ENCODE peak calls at places on chromosomes 13 and 19, in eight cellular contexts. H is esophagus muscularis mucosa, V is GM12878, K is body of pancreas, G is stomach, B is HepG2, I is NB4, P is lower leg skin. N is an unnamed sample.

GRCh38 chr13:99436013-99436412 is 65.3 kb upstream of the TM9SF2 start:
- DNase-seq in H (no peak), V (no peak), K (no peak), G (no peak), B (peak), I (no peak), P (no peak), N (no peak)

GRCh38 chr13:107518292-107518691 is 697.0 kb downstream of the LIG4 start:
- DNase-seq in H (no peak), V (no peak), K (no peak), G (no peak), B (no peak), I (peak), P (no peak), N (no peak)

GRCh38 chr13:45361596-45362206 is 20.7 kb upstream of the TPT1 start:
- DNase-seq in H (no peak), V (no peak), K (no peak), G (no peak), B (no peak), I (no peak), P (no peak), N (no peak)

GRCh38 chr13:40624338-40624737 is 42.1 kb downstream of the FOXO1 start:
- DNase-seq in H (peak), V (no peak), K (no peak), G (no peak), B (no peak), I (no peak), P (no peak), N (no peak)

GRCh38 chr13:73998631-73999030 is 135.6 kb downstream of the KLF12 start:
- DNase-seq in H (no peak), V (no peak), K (no peak), G (no peak), B (no peak), I (no peak), P (no peak), N (no peak)

GRCh38 chr13:109783815-109784589 is 2.4 kb downstream of the IRS2 start:
- DNase-seq in H (peak), V (no peak), K (no peak), G (no peak), B (no peak), I (peak), P (peak), N (no peak)

GRCh38 chr13:32284927-32285632 is 30.1 kb downstream of the ZAR1L start:
- DNase-seq in H (no peak), V (no peak), K (peak), G (peak), B (peak), I (no peak), P (no peak), N (no peak)

GRCh38 chr13:97367016-97367415 is 67.0 kb upstream of the RAP2A start:
- DNase-seq in H (no peak), V (no peak), K (no peak), G (no peak), B (no peak), I (peak), P (no peak), N (peak)

GRCh38 chr13:101728615-101729014 is 276.1 kb downstream of the ITGBL1 start:
- DNase-seq in H (no peak), V (no peak), K (no peak), G (no peak), B (no peak), I (no peak), P (no peak), N (no peak)

GRCh38 chr13:106318941-106319411 is 216.5 kb downstream of the EFNB2 start:
- DNase-seq in H (no peak), V (no peak), K (no peak), G (no peak), B (no peak), I (peak), P (no peak), N (peak)

GRCh38 chr19:46040952-46041500 is at the start of gene IGFL4:
- DNase-seq in H (no peak), V (no peak), K (no peak), G (no peak), B (no peak), I (no peak), P (no peak), N (no peak)

GRCh38 chr13:85411608-85412007 is 387.6 kb downstream of the SLITRK6 start:
- DNase-seq in H (no peak), V (no peak), K (no peak), G (no peak), B (no peak), I (no peak), P (no peak), N (no peak)

GRCh38 chr13:85406269-85406975 is 392.8 kb downstream of the SLITRK6 start:
- DNase-seq in H (no peak), V (no peak), K (no peak), G (no peak), B (no peak), I (no peak), P (no peak), N (no peak)

GRCh38 chr13:85405316-85405897 is 393.8 kb downstream of the SLITRK6 start:
- DNase-seq in H (no peak), V (no peak), K (no peak), G (no peak), B (no peak), I (no peak), P (no peak), N (no peak)

GRCh38 chr13:85412448-85412847 is 386.8 kb downstream of the SLITRK6 start:
- DNase-seq in H (no peak), V (no peak), K (no peak), G (no peak), B (no peak), I (no peak), P (no peak), N (no peak)

GRCh38 chr13:85408415-85408814 is 390.8 kb downstream of the SLITRK6 start:
- DNase-seq in H (no peak), V (no peak), K (no peak), G (no peak), B (no peak), I (no peak), P (no peak), N (no peak)
- TF ChIP-seq POLR2A in H (no peak), V (no peak), K (no peak), G (no peak), B (no peak), I (no peak), P (no peak), N (no peak)

DNA sequence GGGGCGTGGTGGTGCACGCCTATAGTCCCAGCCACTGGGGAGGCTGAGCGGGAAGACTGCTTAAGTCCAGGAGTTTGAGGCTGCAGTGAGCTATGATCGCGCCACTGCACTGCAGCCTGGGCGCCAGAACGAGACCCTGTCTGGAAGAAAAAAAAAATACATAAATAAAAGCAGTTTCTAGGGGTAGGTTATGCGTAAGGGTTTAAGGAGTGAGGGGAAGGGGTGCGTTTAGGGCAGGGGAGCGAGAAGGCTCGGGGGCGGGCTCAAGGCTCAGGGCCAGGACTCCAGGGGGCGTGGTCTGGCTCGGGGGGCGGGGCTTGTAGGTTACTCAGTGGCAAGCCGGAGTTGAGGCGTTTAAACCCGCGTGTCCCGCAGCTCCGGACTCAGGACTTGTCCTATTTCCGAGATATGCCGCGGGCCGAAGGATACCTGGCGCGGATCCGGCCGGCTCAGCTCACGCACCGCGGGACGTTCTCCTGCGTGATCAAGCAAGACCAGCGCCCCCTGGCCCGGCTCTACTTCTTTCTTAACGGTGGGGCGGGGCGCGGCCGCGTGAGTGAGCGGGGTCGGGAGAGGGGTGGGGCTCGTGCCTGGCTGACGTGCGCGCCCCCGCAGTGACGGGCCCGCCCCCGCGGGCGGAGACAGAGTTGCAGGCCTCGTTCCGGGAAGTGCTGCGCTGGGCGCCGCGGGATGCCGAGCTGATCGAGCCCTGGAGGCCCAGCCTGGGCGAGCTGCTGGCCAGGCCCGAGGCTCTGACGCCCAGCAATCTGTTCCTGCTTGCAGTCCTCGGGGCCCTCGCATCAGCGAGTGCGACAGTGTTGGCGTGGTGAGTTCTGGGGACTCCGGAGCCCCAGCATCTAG is 10.8 kb downstream of the SPACA6 start:
- DNase-seq in H (peak), V (peak), K (peak), G (peak), B (peak), I (peak), P (peak), N (peak)
- TF ChIP-seq CTCF in H (peak), V (peak), K (peak), G (no peak), B (peak), I (peak), P (no peak), N (peak)

GRCh38 chr19:15469513-15470297 is 5.4 kb upstream of the RASAL3 start:
- DNase-seq in H (no peak), V (no peak), K (no peak), G (no peak), B (no peak), I (no peak), P (no peak), N (no peak)
- H3K4me3 ChIP-seq in H (peak), V (peak), K (no peak), G (peak), B (no peak), I (no peak), P (no peak), N (peak)

DNA sequence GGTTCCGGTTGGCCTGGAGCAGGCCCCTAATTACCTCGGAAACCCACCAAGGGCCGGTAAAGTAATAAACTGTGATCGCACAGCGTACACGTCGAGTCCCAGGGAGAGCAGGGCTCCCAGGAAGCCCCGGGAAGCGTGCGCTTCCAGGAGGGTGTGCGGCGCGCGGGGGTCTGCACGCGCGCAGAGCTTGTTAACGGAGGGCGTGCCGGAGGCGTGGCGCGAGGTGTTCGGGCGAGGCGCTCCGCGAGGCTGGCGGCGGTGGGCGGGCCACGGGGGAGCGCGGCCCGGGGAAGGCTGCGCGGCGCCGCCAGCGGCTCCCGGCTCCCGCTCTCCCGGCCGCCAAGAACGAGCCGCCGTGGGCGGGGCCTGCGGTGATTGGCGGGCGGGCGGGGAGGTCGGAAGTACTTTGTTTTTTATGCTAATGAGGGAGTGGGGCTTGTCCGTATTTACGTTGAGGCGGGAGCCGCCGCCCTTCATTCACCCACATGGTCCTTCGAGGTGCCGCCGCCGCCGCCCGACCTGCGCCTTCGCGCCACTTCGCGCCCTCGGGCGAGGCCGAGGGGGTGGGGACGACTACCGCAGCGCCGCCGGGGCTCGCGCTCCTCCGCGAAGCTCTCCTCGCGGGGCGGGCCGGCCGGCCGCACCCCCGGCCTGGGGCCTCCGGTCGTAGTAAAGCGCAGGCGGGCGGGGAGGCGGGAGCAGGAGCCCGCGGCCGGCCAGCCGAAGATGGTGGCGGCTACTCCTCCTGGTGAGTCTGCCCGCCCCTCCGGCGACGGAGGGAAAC is at the start of gene MIR17HG:
- DNase-seq in H (peak), V (peak), K (peak), G (peak), B (peak), I (peak), P (peak), N (peak)
- TF ChIP-seq POLR2A in H (peak), V (peak), K (peak), G (no peak), B (peak), I (peak), P (no peak), N (peak)

GRCh38 chr19:20359933-20360720 is 193.1 kb downstream of the ZNF486 start:
- DNase-seq in H (no peak), V (no peak), K (peak), G (no peak), B (no peak), I (no peak), P (no peak), N (no peak)
- TF ChIP-seq CTCF in H (no peak), V (no peak), K (peak), G (peak), B (no peak), I (peak), P (no peak), N (no peak)

GRCh38 chr19:7497292-7497691 is 8.5 kb upstream of the PEX11G start:
- DNase-seq in H (no peak), V (no peak), K (no peak), G (no peak), B (no peak), I (peak), P (no peak), N (no peak)

GRCh38 chr19:7489609-7490044 is 792 bp upstream of the PEX11G start:
- DNase-seq in H (no peak), V (no peak), K (no peak), G (no peak), B (no peak), I (no peak), P (no peak), N (no peak)

GRCh38 chr19:7492142-7493055 is 3.6 kb upstream of the PEX11G start:
- DNase-seq in H (no peak), V (no peak), K (no peak), G (no peak), B (no peak), I (peak), P (no peak), N (no peak)

GRCh38 chr19:7488736-7489353 is at the start of gene PEX11G:
- DNase-seq in H (peak), V (peak), K (peak), G (peak), B (no peak), I (peak), P (peak), N (peak)

DNA sequence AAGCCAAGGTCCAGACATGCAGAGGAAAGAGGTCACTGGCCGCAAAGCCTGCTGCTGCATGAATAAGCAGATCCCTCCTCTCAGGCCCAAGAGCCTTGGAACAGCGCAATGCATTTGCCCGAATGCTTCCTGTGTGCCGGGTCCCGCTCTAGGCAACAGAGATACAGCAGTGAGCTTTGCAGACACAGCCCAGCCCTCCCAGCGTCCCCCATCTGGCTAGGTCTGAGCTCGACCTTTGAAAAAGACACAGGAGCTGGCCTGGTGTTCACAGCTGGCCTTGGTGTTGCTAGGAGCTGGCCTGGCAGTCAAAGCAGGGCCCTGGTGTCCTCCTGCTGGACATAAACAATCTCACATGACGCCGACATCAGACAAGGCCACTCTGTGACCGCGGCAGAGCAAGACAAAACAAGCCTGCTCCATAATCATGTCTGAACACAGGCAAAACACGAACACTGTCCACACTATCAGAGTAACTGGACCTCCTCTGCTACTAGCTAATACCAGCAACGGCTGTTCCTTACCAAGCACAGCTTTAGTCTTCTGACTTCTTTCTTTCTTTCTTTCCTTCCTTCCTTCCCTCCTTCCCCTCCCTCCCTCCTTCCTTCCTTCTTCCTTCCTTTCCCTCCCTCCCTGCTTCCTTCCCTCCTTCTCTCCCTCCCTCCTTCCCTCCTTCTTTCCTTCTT is 5.7 kb upstream of the PEX11G start:
- DNase-seq in H (no peak), V (no peak), K (peak), G (peak), B (peak), I (no peak), P (no peak), N (no peak)
- H3K4me3 ChIP-seq in H (no peak), V (no peak), K (no peak), G (no peak), B (peak), I (no peak), P (no peak), N (no peak)

GRCh38 chr19:12652219-12652618 is 14.3 kb downstream of the MAN2B1 start:
- DNase-seq in H (no peak), V (no peak), K (no peak), G (no peak), B (no peak), I (no peak), P (no peak), N (no peak)

GRCh38 chr19:12656899-12657571 is 9.5 kb downstream of the MAN2B1 start:
- DNase-seq in H (no peak), V (no peak), K (no peak), G (no peak), B (no peak), I (no peak), P (no peak), N (no peak)

GRCh38 chr19:12657966-12658365 is 8.6 kb downstream of the MAN2B1 start:
- DNase-seq in H (no peak), V (no peak), K (no peak), G (no peak), B (no peak), I (no peak), P (no peak), N (no peak)

GRCh38 chr19:12660980-12661379 is 5.6 kb downstream of the MAN2B1 start:
- DNase-seq in H (no peak), V (no peak), K (no peak), G (no peak), B (no peak), I (no peak), P (no peak), N (no peak)

DNA sequence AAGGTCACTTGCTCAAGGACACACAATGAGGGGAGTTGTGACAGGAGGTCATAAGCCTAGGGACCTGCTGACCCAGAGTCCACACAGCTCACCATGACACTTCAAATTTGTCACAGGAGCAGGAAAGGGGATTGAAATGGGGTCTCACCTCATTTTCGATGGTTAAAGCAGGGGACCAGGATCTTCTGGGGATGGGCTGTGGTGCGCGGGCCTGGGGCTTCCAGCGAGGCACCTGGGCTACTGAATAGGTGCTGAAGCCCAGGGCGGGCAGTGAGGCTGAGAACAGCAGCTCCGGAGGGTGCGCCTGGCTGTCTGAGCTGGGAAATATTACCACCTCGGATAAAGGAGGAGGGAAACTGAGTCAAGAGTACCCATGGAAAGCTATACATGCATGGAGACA is 11.0 kb downstream of the MAN2B1 start:
- DNase-seq in H (no peak), V (no peak), K (no peak), G (no peak), B (no peak), I (no peak), P (no peak), N (no peak)
- TF ChIP-seq POLR2A in H (no peak), V (no peak), K (no peak), G (no peak), B (no peak), I (no peak), P (no peak), N (no peak)

DNA sequence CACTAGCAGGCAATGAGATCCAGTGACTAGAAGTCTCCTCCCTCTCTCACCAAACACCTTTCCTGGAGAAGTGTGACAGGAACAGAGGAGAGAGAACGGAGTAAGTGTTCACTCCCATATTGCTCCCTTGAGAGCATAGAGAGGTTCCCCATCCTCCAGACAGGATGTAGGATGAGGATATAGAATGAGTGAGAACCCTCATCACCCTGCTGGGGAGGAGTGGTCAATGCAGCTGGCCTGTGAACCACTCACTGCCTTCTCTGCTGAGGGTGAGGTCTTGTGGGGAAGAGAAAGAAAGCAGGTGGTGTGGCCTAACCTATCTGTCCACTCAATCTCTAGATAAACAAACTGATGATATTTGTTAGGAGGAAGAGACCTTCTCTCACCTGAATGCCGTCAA is 386.6 kb downstream of the PCDH20 start:
- DNase-seq in H (no peak), V (no peak), K (no peak), G (no peak), B (no peak), I (peak), P (no peak), N (no peak)
- TF ChIP-seq CTCF in H (no peak), V (no peak), K (no peak), G (no peak), B (no peak), I (no peak), P (no peak), N (no peak)